ENCODE peak calls at places on chromosomes 3 and 15, in four cellular contexts. Z is dorsolateral prefrontal cortex, O is pancreas, I is IMR-90. D is an unnamed sample.

GRCh38 chr15:70100495-70101331 is 3.0 kb upstream of the TLE3 start:
- DNase-seq in O (peak; percentile 68), I (peak; percentile 39), Z (no peak), D (peak; percentile 45)

GRCh38 chr15:28132524-28133275 is 33.6 kb upstream of the OCA2 start:
- DNase-seq in I (peak; percentile 68), O (no peak), Z (no peak), D (no peak)

GRCh38 chr15:29682361-29682760 is 139.9 kb downstream of the TJP1 start:
- DNase-seq in Z (no peak), O (no peak), I (no peak), D (no peak)

GRCh38 chr3:96970211-96970610 is 155.8 kb downstream of the EPHA6 start:
- DNase-seq in O (no peak), I (peak; percentile 1), Z (no peak), D (no peak)

GRCh38 chr15:68650901-68651709 is 72.3 kb downstream of the CORO2B start:
- DNase-seq in Z (no peak), I (no peak), O (no peak), D (no peak)

GRCh38 chr3:75249005-75249404 is 415.1 kb upstream of the FRG2C start:
- DNase-seq in Z (no peak), O (no peak), I (no peak), D (no peak)

GRCh38 chr3:175146258-175146657 is 287.1 kb downstream of the NAALADL2 start:
- DNase-seq in Z (no peak), I (peak; percentile 56), O (no peak), D (no peak)

GRCh38 chr3:53696401-53697172 is 149.6 kb downstream of the CHDH start:
- DNase-seq in I (no peak), Z (no peak), O (no peak), D (no peak)

GRCh38 chr3:188739547-188739946 is 432.2 kb upstream of the TPRG1 start:
- DNase-seq in O (no peak), Z (no peak), I (no peak), D (no peak)

GRCh38 chr3:171811059-171811912 is 1.0 kb upstream of the PLD1 start:
- DNase-seq in I (peak; percentile 99), O (no peak), Z (no peak), D (no peak)

GRCh38 chr3:125128861-125129501 is 73.2 kb upstream of the HEG1 start:
- DNase-seq in O (no peak), I (peak; percentile 80), Z (no peak), D (no peak)

GRCh38 chr3:179037361-179037760 is 34.2 kb downstream of the ZMAT3 start:
- DNase-seq in I (peak; percentile 70), Z (peak; percentile 76), O (no peak), D (peak; percentile 66)

GRCh38 chr15:99997112-99997651 is 263.9 kb upstream of the LYSMD4 start:
- DNase-seq in Z (peak; percentile 23), O (no peak), I (no peak), D (no peak)

GRCh38 chr15:68818671-68819450 is 1.8 kb downstream of the ANP32A start:
- DNase-seq in Z (no peak), I (no peak), O (peak; percentile 56), D (peak; percentile 16)

GRCh38 chr3:116836286-116836685 is 126.7 kb downstream of the TUSC7 start:
- DNase-seq in O (no peak), I (peak; percentile 48), Z (no peak), D (no peak)

GRCh38 chr3:45145681-45146614 is at the start of gene CDCP1:
- DNase-seq in O (peak; percentile 70), Z (no peak), I (no peak), D (no peak)

GRCh38 chr15:39581501-39582285 is 814 bp downstream of the THBS1 start:
- DNase-seq in Z (no peak), I (peak; percentile 65), O (peak; percentile 72), D (no peak)

DNA sequence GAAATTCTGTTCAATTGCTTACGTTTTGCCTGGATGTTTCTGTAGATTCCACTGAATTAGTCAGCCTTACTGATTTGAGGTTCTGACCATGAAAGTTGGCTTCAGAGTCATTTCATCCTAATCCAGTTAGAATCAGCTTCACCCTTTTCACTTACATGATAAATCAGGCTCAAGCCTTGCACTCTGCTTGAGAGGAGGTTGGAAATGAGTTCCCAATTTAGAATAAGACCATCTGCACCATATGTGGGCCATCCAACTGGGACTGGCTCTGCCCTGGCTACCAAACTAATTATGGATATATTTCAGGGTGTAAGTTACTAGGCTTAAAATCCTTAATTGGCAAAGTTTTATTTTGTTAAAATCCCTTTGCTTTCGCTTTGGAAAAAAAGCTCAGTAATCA is 255.7 kb downstream of the CHL1 start:
- DNase-seq in Z (no peak), I (no peak), O (no peak), D (no peak)
- TF ChIP-seq CTCF in Z (no peak), I (no peak), O (no peak), D (no peak)

DNA sequence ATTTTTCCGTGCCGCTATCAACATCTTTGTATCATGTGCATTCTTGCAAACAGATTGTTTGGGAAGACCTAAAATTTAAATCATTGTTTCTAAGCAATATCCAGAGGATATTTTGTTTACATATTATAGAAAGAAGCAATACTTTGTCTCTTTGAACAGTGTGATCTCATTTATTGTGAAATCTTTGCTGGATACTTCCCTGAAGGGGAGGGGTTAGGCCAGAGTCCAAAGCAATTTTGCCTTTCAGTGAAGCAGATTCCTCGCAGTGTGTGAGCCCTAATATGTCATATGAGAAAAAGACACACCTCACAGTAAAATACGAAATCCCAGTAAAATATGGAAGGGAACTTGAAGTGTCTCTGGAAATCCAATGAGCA is 158.7 kb upstream of the SLCO3A1 start:
- DNase-seq in Z (no peak), I (peak; percentile 47), O (no peak), D (no peak)
- H3K27ac ChIP-seq in Z (peak overlapping the region; percentile 25), I (peak overlapping the region; percentile 73), O (peak overlapping the region; percentile 63), D (no peak overlapping the region)

DNA sequence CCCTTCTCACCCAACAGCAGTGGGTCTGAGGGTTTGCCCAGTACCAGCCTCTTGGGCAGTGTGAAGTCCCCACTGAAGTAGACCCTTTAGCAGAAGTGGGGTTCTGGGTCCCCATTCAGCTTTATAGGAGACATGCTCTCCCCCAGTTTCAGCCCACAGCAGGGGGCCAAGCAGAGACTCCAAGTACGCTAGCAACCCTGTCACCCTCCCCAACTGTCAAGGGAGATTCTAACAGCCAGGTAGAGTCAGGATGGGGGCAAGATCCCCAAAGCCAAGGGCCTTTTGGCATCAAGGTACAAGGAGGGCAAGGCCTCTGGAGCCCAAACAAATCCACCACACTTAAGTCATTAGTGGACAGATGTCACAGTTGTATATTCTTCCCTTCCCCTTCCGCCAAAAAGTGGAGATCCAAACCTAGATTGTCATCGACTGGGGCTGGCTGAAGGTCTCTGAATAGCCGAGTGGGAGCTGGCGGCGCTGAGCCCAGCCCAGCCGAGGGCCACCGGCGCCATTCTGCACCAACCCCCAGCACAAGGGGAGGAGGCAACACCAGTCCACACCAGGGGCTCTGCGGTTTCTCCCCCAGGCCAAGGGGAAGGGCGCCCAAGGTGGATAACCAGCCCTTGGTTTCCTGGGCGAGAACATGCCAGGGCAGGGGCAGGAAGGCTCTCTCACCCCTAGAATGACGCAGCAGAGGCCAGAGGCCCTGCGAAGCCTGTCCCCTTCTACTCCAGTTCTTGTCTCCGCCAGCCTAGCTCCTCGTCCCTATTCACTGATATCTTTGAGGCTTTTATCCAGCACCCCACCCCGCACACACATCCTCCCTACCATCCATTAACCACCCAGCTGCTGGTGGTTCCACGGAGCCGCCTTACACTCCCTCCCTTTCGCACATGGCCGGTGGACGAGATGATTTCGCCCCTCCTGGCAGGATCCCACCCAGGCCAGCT is 1.5 kb downstream of the RBPMS2 start:
- DNase-seq in O (no peak), Z (no peak), I (no peak), D (no peak)
- H3K4me3 ChIP-seq in O (no peak overlapping the region), Z (no peak overlapping the region), I (no peak overlapping the region), D (no peak overlapping the region)

DNA sequence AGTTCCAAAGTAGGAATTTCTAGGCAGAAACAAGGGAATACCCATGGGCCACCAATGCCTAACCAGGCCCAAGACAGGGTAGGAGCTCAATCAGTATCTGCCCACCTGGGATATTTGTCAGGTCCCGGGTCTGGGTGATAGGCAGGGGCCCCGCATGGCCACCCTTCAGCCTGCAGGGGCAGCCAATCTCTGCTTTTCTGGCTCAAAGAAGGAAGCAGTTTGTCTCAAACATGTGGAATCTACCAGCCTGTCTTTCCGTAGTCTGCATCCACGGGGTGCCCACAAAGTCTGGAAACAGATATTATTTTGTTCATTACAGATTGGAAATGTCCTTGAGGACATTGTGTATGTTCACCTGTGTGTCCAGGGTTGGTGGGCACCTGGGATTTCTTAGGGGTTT is 56.2 kb downstream of the CEMIP start:
- DNase-seq in O (no peak), Z (no peak), I (no peak), D (no peak)
- TF ChIP-seq CTCF in O (no peak), Z (no peak), I (peak; percentile 18), D (no peak)

DNA sequence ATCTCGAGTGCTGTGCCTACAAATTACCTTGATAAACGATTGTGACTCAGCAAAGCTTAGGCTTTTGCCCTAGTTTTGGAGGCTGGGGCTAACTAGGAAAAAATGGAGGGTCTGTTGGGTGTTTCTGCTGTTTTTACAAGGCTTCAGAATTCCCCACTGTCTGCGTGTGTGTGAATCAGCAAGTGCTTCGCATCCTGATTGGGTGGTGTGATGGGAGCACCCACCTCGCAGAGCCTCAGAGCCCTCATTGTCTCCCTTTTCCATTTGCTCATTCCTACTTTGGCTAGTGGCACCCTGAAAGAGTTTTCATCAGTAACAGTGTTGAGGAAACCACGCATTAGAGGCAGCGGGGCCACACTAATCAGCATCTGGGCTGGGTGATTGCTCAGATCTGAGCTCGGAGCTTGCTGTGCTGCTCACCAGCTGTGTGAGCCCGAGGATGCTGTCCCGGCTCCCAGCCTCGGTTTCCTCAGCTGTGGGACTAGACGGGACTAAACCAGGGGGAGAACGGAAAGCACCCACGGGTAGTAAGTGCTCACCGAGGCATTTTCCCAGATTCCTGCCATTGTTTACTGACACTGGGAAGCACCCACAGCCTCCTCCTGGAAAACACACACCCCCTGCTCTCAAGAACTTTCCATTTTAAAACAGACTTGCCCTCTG is 40.6 kb downstream of the GOLGA8S start:
- DNase-seq in I (no peak), Z (no peak), O (no peak), D (no peak)
- H3K27ac ChIP-seq in I (no peak overlapping the region), Z (no peak overlapping the region), O (no peak overlapping the region), D (no peak overlapping the region)

D was measured in CD8-positive, alpha-beta T cell.